ENCODE peak calls at places on chromosome 2, in four cellular contexts. C is upper lobe of left lung, Q is lower lobe of right lung, U is A549. Z is an unnamed sample.

GRCh38 chr2:164871404-164871803 is 29.8 kb upstream of the COBLL1 start:
- ATAC-seq in U (no peak), C (no peak), Q (no peak), Z (no peak)

GRCh38 chr2:185208261-185208660 is 530.3 kb upstream of the FSIP2 start:
- ATAC-seq in U (no peak), C (no peak), Q (no peak), Z (no peak)

GRCh38 chr2:179950391-179950790 is 56.7 kb downstream of the CWC22 start:
- ATAC-seq in C (no peak), U (no peak), Q (no peak), Z (no peak)

GRCh38 chr2:38464971-38465788 is 88.1 kb upstream of the ATL2 start:
- ATAC-seq in C (no peak), Q (no peak), U (peak; percentile 16), Z (no peak)

GRCh38 chr2:153408708-153409107 is 69.9 kb downstream of the RPRM start:
- ATAC-seq in C (peak; percentile 80), U (no peak), Q (no peak), Z (no peak)

GRCh38 chr2:69677914-69678313 is 34.4 kb upstream of the AAK1 start:
- ATAC-seq in U (no peak), C (no peak), Q (no peak), Z (no peak)

GRCh38 chr2:32752205-32752604 is 124.4 kb downstream of the TTC27 start:
- ATAC-seq in C (no peak), U (no peak), Q (no peak), Z (no peak)

GRCh38 chr2:10844083-10844482 is 31.5 kb upstream of the PDIA6 start:
- ATAC-seq in Q (peak; percentile 96), C (peak; percentile 73), U (peak; percentile 93), Z (no peak)

GRCh38 chr2:215921884-215922283 is 91.5 kb downstream of the MREG start:
- ATAC-seq in U (no peak), Q (no peak), C (no peak), Z (no peak)

GRCh38 chr2:207823865-207824264 is 54.2 kb upstream of the FZD5 start:
- ATAC-seq in Q (no peak), U (no peak), C (no peak), Z (no peak)

GRCh38 chr2:126650994-126651393 is 5.0 kb upstream of the GYPC start:
- ATAC-seq in Q (no peak), U (no peak), C (no peak), Z (no peak)

GRCh38 chr2:168015274-168015953 is 232.0 kb downstream of the STK39 start:
- ATAC-seq in Q (no peak), C (no peak), U (no peak), Z (no peak)

GRCh38 chr2:189702071-189702470 is 27.6 kb downstream of the ANKAR start:
- ATAC-seq in C (no peak), Q (no peak), U (peak; percentile 74), Z (no peak)

GRCh38 chr2:172999641-173000387 is 75.8 kb upstream of the MAP3K20 start:
- ATAC-seq in C (no peak), Q (no peak), U (no peak), Z (no peak)

GRCh38 chr2:205822578-205822977 is 140.3 kb downstream of the NRP2 start:
- ATAC-seq in U (no peak), C (no peak), Q (no peak), Z (no peak)

GRCh38 chr2:168952424-168952823 is 51.3 kb downstream of the G6PC2 start:
- ATAC-seq in U (no peak), Q (no peak), C (no peak), Z (no peak)

Z was measured in stimulated activated memory B cell treated with anti-CD40 and anti-IgM and Interleukin-4, amounts not matched to agents 10 μg/mL and 1 μg/mL and 100 μg/mL, for 72 hours.